ENCODE peak calls at places on chromosomes 4 and X, in seven cellular contexts. One of them, this sample, is unnamed.

GRCh38 chrX:16771483-16772398 is 14.5 kb upstream of the TXLNG start:
- DNase-seq in PC-3: peak
- DNase-seq in AG04450: peak
- DNase-seq in left ventricle myocardium inferior: no peak
- DNase-seq in body of pancreas: no peak
- DNase-seq in tibial nerve: no peak
- DNase-seq in fibroblast of lung: peak
- DNase-seq in this sample: no peak

GRCh38 chr4:101843054-101843453 is 52.5 kb downstream of the BANK1 start:
- DNase-seq in tibial nerve: no peak
- DNase-seq in fibroblast of lung: no peak
- DNase-seq in left ventricle myocardium inferior: no peak
- DNase-seq in PC-3: no peak
- DNase-seq in body of pancreas: no peak
- DNase-seq in AG04450: no peak
- DNase-seq in this sample: no peak

GRCh38 chr4:13171292-13172057 is 312.7 kb downstream of the RAB28 start:
- DNase-seq in fibroblast of lung: no peak
- DNase-seq in left ventricle myocardium inferior: no peak
- DNase-seq in body of pancreas: no peak
- DNase-seq in tibial nerve: no peak
- DNase-seq in PC-3: no peak
- DNase-seq in AG04450: no peak
- DNase-seq in this sample: no peak

GRCh38 chrX:150766351-150767044 is 73.3 kb downstream of the MTMR1 start:
- DNase-seq in fibroblast of lung: no peak
- DNase-seq in tibial nerve: no peak
- DNase-seq in AG04450: no peak
- DNase-seq in left ventricle myocardium inferior: no peak
- DNase-seq in body of pancreas: no peak
- DNase-seq in PC-3: no peak
- DNase-seq in this sample: no peak

GRCh38 chr4:153771058-153771457 is 11.2 kb upstream of the RNF175 start:
- DNase-seq in left ventricle myocardium inferior: no peak
- DNase-seq in PC-3: no peak
- DNase-seq in body of pancreas: no peak
- DNase-seq in tibial nerve: no peak
- DNase-seq in fibroblast of lung: peak
- DNase-seq in AG04450: no peak
- DNase-seq in this sample: no peak

GRCh38 chrX:15781964-15782711 is 8.1 kb upstream of the ZRSR2 start:
- DNase-seq in AG04450: no peak
- DNase-seq in fibroblast of lung: no peak
- DNase-seq in PC-3: no peak
- DNase-seq in tibial nerve: no peak
- DNase-seq in left ventricle myocardium inferior: no peak
- DNase-seq in body of pancreas: no peak
- DNase-seq in this sample: no peak

GRCh38 chr4:41323706-41324105 is 67.0 kb downstream of the UCHL1 start:
- DNase-seq in body of pancreas: no peak
- DNase-seq in fibroblast of lung: no peak
- DNase-seq in PC-3: peak
- DNase-seq in tibial nerve: no peak
- DNase-seq in left ventricle myocardium inferior: no peak
- DNase-seq in AG04450: no peak
- DNase-seq in this sample: no peak

GRCh38 chr4:4521069-4521468 is 20.8 kb downstream of the STX18 start:
- DNase-seq in body of pancreas: no peak
- DNase-seq in tibial nerve: no peak
- DNase-seq in AG04450: no peak
- DNase-seq in fibroblast of lung: no peak
- DNase-seq in left ventricle myocardium inferior: no peak
- DNase-seq in PC-3: no peak
- DNase-seq in this sample: no peak

GRCh38 chrX:125205084-125205917 is 114.4 kb upstream of the TEX13C start:
- DNase-seq in AG04450: no peak
- DNase-seq in tibial nerve: no peak
- DNase-seq in fibroblast of lung: peak
- DNase-seq in left ventricle myocardium inferior: peak
- DNase-seq in body of pancreas: peak
- DNase-seq in PC-3: peak
- DNase-seq in this sample: no peak

GRCh38 chr4:16155503-16156169 is 70.6 kb downstream of the TAPT1 start:
- DNase-seq in left ventricle myocardium inferior: no peak
- DNase-seq in body of pancreas: no peak
- DNase-seq in AG04450: no peak
- DNase-seq in PC-3: no peak
- DNase-seq in tibial nerve: no peak
- DNase-seq in fibroblast of lung: no peak
- DNase-seq in this sample: no peak

GRCh38 chrX:13029341-13029740 is 15.1 kb downstream of the FAM9C start:
- DNase-seq in AG04450: no peak
- DNase-seq in tibial nerve: peak
- DNase-seq in fibroblast of lung: peak
- DNase-seq in PC-3: peak
- DNase-seq in left ventricle myocardium inferior: peak
- DNase-seq in body of pancreas: peak
- DNase-seq in this sample: no peak

GRCh38 chr4:118270492-118270891 is 82.3 kb downstream of the PRSS12 start:
- DNase-seq in body of pancreas: no peak
- DNase-seq in AG04450: no peak
- DNase-seq in fibroblast of lung: peak
- DNase-seq in tibial nerve: peak
- DNase-seq in PC-3: peak
- DNase-seq in left ventricle myocardium inferior: no peak
- DNase-seq in this sample: no peak

GRCh38 chr4:151331276-151332042 is 6.1 kb upstream of the SH3D19 start:
- DNase-seq in AG04450: no peak
- DNase-seq in body of pancreas: no peak
- DNase-seq in PC-3: peak
- DNase-seq in tibial nerve: no peak
- DNase-seq in left ventricle myocardium inferior: no peak
- DNase-seq in fibroblast of lung: no peak
- DNase-seq in this sample: no peak

GRCh38 chr4:180434131-180434895 is 1808.9 kb upstream of the TENM3 start:
- DNase-seq in left ventricle myocardium inferior: no peak
- DNase-seq in AG04450: no peak
- DNase-seq in PC-3: peak
- DNase-seq in body of pancreas: no peak
- DNase-seq in fibroblast of lung: no peak
- DNase-seq in tibial nerve: no peak
- DNase-seq in this sample: no peak

DNA sequence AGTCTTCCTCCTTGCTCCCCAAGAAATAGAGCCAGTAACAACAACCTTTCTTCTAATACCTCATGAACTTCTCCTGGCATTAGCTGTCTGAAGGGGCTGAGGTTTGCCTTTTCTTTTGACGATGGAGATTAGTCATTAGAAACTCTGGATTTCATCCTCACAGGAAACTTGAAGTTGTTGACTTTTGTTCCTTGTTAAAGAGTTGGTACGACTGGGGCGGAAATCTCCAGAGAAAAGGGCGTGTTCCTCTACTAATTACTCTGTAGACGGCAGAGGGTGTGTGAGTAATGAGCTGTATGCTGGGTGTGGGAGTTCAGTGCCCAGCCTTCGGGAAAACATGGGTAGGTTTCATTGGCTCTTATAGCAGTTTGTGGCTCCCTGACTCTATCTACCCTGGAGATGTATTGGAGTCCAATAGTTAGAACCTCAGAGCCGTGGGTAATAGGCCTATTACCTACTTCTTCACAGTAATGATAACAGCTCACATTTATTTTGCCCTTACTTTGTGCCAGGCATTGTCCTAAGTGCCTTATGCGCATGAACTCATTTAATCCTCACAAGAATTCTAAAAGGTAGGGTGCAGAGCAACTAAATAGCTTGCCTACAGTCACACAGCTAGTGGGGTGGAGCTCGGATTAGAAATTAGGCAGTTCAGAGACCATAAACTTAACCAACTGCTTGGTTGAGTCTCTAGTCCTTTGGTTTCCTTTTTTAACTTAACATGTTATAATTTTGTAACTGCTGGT is 23.4 kb downstream of the TMEM164 start:
- DNase-seq in tibial nerve: no peak
- DNase-seq in PC-3: peak
- DNase-seq in AG04450: no peak
- DNase-seq in body of pancreas: no peak
- DNase-seq in left ventricle myocardium inferior: no peak
- DNase-seq in fibroblast of lung: no peak
- DNase-seq in this sample: no peak
- H3K27ac ChIP-seq in tibial nerve: peak
- H3K27ac ChIP-seq in PC-3: peak
- H3K27ac ChIP-seq in AG04450: no peak
- H3K27ac ChIP-seq in body of pancreas: no peak
- H3K27ac ChIP-seq in left ventricle myocardium inferior: peak
- H3K27ac ChIP-seq in fibroblast of lung: no peak
- H3K27ac ChIP-seq in this sample: no peak

DNA sequence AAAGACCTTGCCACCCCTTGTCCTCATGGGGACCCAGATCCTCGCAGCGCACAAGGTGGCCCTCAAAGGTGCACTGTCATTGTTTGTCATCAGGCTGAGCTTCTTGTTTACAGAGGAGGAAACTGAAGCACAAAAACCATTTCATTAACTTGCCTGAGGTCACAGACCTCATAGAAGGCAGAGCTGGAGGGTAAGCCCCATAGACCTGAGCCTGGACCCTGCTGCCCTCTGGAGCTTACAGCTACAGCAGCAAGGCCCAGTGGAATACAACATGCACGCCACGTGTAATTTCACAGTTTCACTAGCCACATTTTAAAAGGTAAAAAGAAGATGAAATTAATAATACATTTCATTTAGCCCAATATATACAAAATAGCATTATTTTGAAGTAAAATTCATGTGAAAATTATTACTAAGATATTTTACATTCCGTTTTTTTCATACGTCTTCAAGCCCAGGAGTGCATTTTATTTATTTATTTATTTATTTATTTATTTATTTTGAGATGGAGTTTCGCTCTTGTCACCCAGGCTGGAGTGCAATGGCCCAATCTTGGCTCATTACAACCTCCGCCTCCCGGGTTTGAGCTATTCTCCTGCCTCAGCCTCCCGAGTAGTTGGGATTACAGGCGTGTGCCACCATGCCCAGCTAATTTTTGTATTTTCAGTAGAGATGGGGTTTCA is 8.8 kb downstream of the JAKMIP1 start:
- DNase-seq in body of pancreas: no peak
- DNase-seq in left ventricle myocardium inferior: no peak
- DNase-seq in fibroblast of lung: no peak
- DNase-seq in AG04450: no peak
- DNase-seq in PC-3: no peak
- DNase-seq in tibial nerve: no peak
- DNase-seq in this sample: no peak
- H3K4me3 ChIP-seq in body of pancreas: no peak
- H3K4me3 ChIP-seq in left ventricle myocardium inferior: no peak
- H3K4me3 ChIP-seq in fibroblast of lung: no peak
- H3K4me3 ChIP-seq in AG04450: no peak
- H3K4me3 ChIP-seq in PC-3: no peak
- H3K4me3 ChIP-seq in tibial nerve: no peak
- H3K4me3 ChIP-seq in this sample: no peak

GRCh38 chr4:43709443-43709842 is 739.2 kb downstream of the KCTD8 start:
- DNase-seq in left ventricle myocardium inferior: no peak
- DNase-seq in AG04450: no peak
- DNase-seq in body of pancreas: no peak
- DNase-seq in tibial nerve: no peak
- DNase-seq in fibroblast of lung: no peak
- DNase-seq in PC-3: peak
- DNase-seq in this sample: no peak
- TF ChIP-seq CTCF in left ventricle myocardium inferior: no peak
- TF ChIP-seq CTCF in AG04450: no peak
- TF ChIP-seq CTCF in body of pancreas: no peak
- TF ChIP-seq CTCF in tibial nerve: no peak
- TF ChIP-seq CTCF in fibroblast of lung: no peak
- TF ChIP-seq CTCF in PC-3: peak
- TF ChIP-seq CTCF in this sample: no peak

GRCh38 chrX:2398341-2398656 is 102.5 kb downstream of the DHRSX start:
- DNase-seq in left ventricle myocardium inferior: no peak
- DNase-seq in PC-3: no peak
- DNase-seq in fibroblast of lung: no peak
- DNase-seq in AG04450: no peak
- DNase-seq in body of pancreas: no peak
- DNase-seq in tibial nerve: no peak
- DNase-seq in this sample: no peak

GRCh38 chrX:2401201-2401589 is 99.6 kb downstream of the DHRSX start:
- DNase-seq in AG04450: no peak
- DNase-seq in tibial nerve: no peak
- DNase-seq in PC-3: no peak
- DNase-seq in body of pancreas: no peak
- DNase-seq in left ventricle myocardium inferior: no peak
- DNase-seq in fibroblast of lung: no peak
- DNase-seq in this sample: no peak

GRCh38 chrX:2401590-2402360 is 99.0 kb downstream of the DHRSX start:
- DNase-seq in fibroblast of lung: peak
- DNase-seq in PC-3: no peak
- DNase-seq in tibial nerve: peak
- DNase-seq in AG04450: no peak
- DNase-seq in body of pancreas: peak
- DNase-seq in left ventricle myocardium inferior: peak
- DNase-seq in this sample: no peak

GRCh38 chrX:2404816-2405215 is 96.0 kb downstream of the DHRSX start:
- DNase-seq in body of pancreas: no peak
- DNase-seq in PC-3: no peak
- DNase-seq in AG04450: no peak
- DNase-seq in fibroblast of lung: no peak
- DNase-seq in tibial nerve: no peak
- DNase-seq in left ventricle myocardium inferior: no peak
- DNase-seq in this sample: no peak

DNA sequence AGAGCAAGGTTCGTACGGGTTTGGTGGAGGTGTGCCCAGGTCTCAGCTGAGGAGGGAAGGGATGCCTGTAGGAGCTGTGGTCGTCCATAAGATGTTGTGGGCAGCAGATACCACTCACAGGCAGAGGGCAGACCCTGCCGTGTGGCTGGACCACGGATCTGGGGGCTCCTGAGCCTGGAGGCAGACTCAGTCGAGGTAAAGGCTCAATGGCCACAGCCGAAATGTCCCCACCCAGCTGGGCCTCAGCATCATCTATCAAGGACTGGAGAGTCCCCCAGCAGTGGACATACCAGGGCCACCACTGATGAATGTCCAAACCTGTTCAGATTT is 98.5 kb downstream of the DHRSX start:
- DNase-seq in AG04450: no peak
- DNase-seq in PC-3: no peak
- DNase-seq in left ventricle myocardium inferior: no peak
- DNase-seq in body of pancreas: no peak
- DNase-seq in fibroblast of lung: no peak
- DNase-seq in tibial nerve: no peak
- DNase-seq in this sample: no peak
- H3K27ac ChIP-seq in AG04450: no peak
- H3K27ac ChIP-seq in PC-3: no peak
- H3K27ac ChIP-seq in left ventricle myocardium inferior: peak
- H3K27ac ChIP-seq in body of pancreas: peak
- H3K27ac ChIP-seq in fibroblast of lung: no peak
- H3K27ac ChIP-seq in tibial nerve: peak
- H3K27ac ChIP-seq in this sample: peak

GRCh38 chr4:996030-996993 is 3.1 kb upstream of the SLC26A1 start:
- DNase-seq in tibial nerve: no peak
- DNase-seq in left ventricle myocardium inferior: no peak
- DNase-seq in body of pancreas: no peak
- DNase-seq in PC-3: no peak
- DNase-seq in fibroblast of lung: no peak
- DNase-seq in AG04450: no peak
- DNase-seq in this sample: no peak
- H3K4me3 ChIP-seq in tibial nerve: no peak
- H3K4me3 ChIP-seq in left ventricle myocardium inferior: no peak
- H3K4me3 ChIP-seq in body of pancreas: no peak
- H3K4me3 ChIP-seq in PC-3: no peak
- H3K4me3 ChIP-seq in fibroblast of lung: no peak
- H3K4me3 ChIP-seq in AG04450: no peak
- H3K4me3 ChIP-seq in this sample: peak